ENCODE peak calls at places on chromosomes 16 and 17, in five cellular contexts. I is fibroblast of lung; P is CD8-positive, alpha-beta T cell; V is lung; L is AG04450. B is an unnamed sample.

GRCh38 chr17:82194765-82195164 is 17.9 kb downstream of the CCDC57 start:
- DNase-seq in I (no peak), P (no peak), V (no peak), L (no peak), B (no peak)

GRCh38 chr16:80084614-80085013 is 456.2 kb upstream of the DYNLRB2 start:
- DNase-seq in I (peak; percentile 47), P (no peak), V (no peak), L (no peak), B (peak; percentile 77)

GRCh38 chr16:69057400-69058378 is 47.8 kb upstream of the HAS3 start:
- DNase-seq in I (peak; percentile 92), P (no peak), V (no peak), L (no peak), B (peak; percentile 94)

GRCh38 chr17:4175921-4176802 is 33.2 kb downstream of the CYB5D2 start:
- DNase-seq in I (peak; percentile 20), P (peak; percentile 40), V (no peak), L (no peak), B (no peak)

GRCh38 chr16:86083382-86084002 is 184.5 kb downstream of the IRF8 start:
- DNase-seq in I (no peak), P (no peak), V (no peak), L (no peak), B (no peak)

GRCh38 chr17:40810505-40810904 is 10.7 kb upstream of the KRT28 start:
- DNase-seq in I (peak; percentile 84), P (no peak), V (no peak), L (peak; percentile 7), B (peak; percentile 94)

GRCh38 chr17:50189396-50190277 is 11.8 kb downstream of the COL1A1 start:
- DNase-seq in I (peak; percentile 71), P (no peak), V (no peak), L (no peak), B (no peak)

GRCh38 chr17:9958586-9959281 is 53.7 kb upstream of the RCVRN start:
- DNase-seq in I (no peak), P (no peak), V (no peak), L (no peak), B (no peak)

GRCh38 chr16:53435066-53435688 is 906 bp downstream of the RBL2 start:
- DNase-seq in I (peak; percentile 89), P (peak; percentile 71), V (peak; percentile 82), L (peak; percentile 70), B (peak; percentile 82)

GRCh38 chr17:74585711-74586110 is 6.4 kb downstream of the CD300LD start:
- DNase-seq in I (no peak), P (no peak), V (no peak), L (no peak), B (no peak)

GRCh38 chr16:9058211-9058610 is 33.2 kb upstream of the HAPSTR1 start:
- DNase-seq in I (no peak), P (no peak), V (no peak), L (no peak), B (no peak)

GRCh38 chr17:31404028-31404949 is 12.8 kb downstream of the RAB11FIP4 start:
- DNase-seq in I (no peak), P (no peak), V (no peak), L (no peak), B (peak; percentile 20)

GRCh38 chr17:8995711-8996110 is 25.6 kb upstream of the NTN1 start:
- DNase-seq in I (no peak), P (no peak), V (no peak), L (no peak), B (no peak)

GRCh38 chr17:48729335-48730239 is 1.0 kb upstream of the HOXB13 start:
- DNase-seq in I (no peak), P (no peak), V (no peak), L (no peak), B (no peak)
- H3K4me3 ChIP-seq in I (no peak overlapping the region), P (no peak overlapping the region), V (no peak overlapping the region), L (no peak overlapping the region), B (no peak overlapping the region)

GRCh38 chr16:3173892-3174617 is 13.9 kb upstream of the OR1F1 start:
- DNase-seq in I (no peak), P (no peak), V (no peak), L (no peak), B (peak; percentile 61)
- TF ChIP-seq CTCF in I (peak; percentile 30), P (no peak), V (no peak), L (peak; percentile 47), B (peak; percentile 23)

GRCh38 chr17:79845601-79845949 is 6.3 kb upstream of the CBX4 start:
- DNase-seq in I (no peak), P (no peak), V (no peak), L (no peak), B (no peak)

GRCh38 chr17:79850571-79851460 is 11.6 kb upstream of the CBX4 start:
- DNase-seq in I (peak; percentile 90), P (no peak), V (no peak), L (no peak), B (peak; percentile 88)

GRCh38 chr17:79847698-79848369 is 8.6 kb upstream of the CBX4 start:
- DNase-seq in I (no peak), P (no peak), V (no peak), L (no peak), B (no peak)

GRCh38 chr17:79849953-79850352 is 10.7 kb upstream of the CBX4 start:
- DNase-seq in I (no peak), P (no peak), V (no peak), L (no peak), B (no peak)

GRCh38 chr17:79848370-79848766 is 9.1 kb upstream of the CBX4 start:
- DNase-seq in I (no peak), P (no peak), V (no peak), L (no peak), B (no peak)
- H3K27me3 ChIP-seq in I (peaks cover 6% of the 10 kb centered on the region), P (peaks cover 7% of the 10 kb centered on the region), V (no peaks in the 10 kb centered on the region), L (peaks cover 10% of the 10 kb centered on the region), B (no peaks in the 10 kb centered on the region)

DNA sequence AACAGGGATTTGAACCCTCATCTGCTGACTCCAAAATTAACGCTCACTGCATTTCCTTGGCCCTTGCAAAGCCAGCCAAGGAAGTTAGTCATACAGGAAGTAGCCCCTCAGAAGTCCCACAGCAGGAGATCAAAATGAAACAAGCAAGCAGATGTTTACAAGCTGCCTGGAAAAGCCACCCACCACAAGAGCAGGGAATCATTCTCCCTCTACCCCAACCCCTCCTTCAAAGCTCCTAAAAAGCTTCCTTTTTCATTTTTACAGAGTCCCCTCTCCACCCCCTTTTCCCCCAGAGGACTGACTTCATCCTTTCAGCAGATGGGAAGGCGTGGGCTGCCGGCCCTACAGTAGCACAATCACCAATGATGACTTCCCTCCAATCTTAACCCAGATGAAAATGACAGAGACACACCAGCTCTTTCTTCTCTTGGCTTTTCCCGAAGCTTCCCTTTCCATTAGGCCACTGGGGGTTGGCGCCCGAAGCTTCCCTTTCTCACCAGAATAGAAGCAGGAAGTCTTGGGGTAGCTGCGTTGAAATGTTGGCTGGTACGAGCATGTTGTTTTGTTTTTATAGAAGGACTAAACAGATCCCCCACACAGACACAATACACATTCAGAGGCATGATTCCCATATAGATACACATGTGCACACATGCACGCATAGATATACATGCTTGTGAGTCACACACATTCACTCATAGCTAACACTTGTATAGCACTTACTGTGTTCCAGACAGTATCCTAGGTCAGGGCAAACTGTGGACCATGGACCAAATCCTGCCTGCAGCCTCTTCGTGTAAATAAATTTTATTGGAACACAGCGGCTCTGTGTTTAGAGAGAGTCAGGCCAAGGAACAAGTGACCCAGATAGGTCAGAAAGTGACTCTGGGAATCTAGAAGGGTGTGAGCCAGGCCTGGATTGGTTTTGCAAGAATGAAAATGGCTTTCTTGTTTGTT is 17.4 kb downstream of the ITPRIPL2 start:
- DNase-seq in I (peak; percentile 84), P (no peak), V (no peak), L (peak; percentile 46), B (peak; percentile 73)
- H3K4me3 ChIP-seq in I (peak overlapping the region; percentile 26), P (no peak overlapping the region), V (no peak overlapping the region), L (no peak overlapping the region), B (no peak overlapping the region)

DNA sequence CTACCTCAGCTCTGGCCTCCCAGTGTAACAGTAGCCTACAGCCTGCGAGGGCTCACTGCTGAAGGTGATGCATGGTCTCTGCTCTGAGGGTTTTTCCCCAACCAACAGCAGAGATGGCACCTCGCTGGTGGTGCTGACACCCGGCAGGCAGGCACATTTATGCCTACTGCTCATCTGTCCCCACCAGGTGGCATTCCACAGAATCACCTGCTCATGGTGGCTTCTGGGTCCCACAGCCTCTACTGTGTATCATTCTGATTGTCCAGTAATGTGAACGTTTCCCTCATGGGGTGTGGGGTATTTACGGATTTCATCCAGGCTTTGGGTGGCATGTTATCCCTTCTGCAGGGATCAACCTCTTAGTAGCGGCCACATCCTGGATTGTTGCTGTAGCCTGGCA is 331.5 kb downstream of the SNX29 start:
- DNase-seq in I (no peak), P (no peak), V (no peak), L (no peak), B (no peak)
- TF ChIP-seq CTCF in I (no peak), P (no peak), V (no peak), L (no peak), B (no peak)